ENCODE peak calls at places on chromosomes 16 and 17, in six cellular contexts. One of them, this sample, is unnamed.

GRCh38 chr17:78722101-78722761 is 59.8 kb downstream of the CYTH1 start:
- DNase-seq in C1 segment of cervical spinal cord: no peak
- DNase-seq in stimulated activated CD8-positive, alpha-beta memory T cell treated with anti-CD3 and anti-CD28 coated beads, Interleukin-15, amount 100 ng/mL, for 1 hour: no peak
- DNase-seq in A549: no peak
- DNase-seq in NCI-H1092 treated with DMSO at 0.1 percent for 48 hours: no peak
- DNase-seq in ovary: no peak
- DNase-seq in this sample: no peak

GRCh38 chr16:89118361-89119061 is 24.9 kb downstream of the ACSF3 start:
- DNase-seq in C1 segment of cervical spinal cord: no peak
- DNase-seq in stimulated activated CD8-positive, alpha-beta memory T cell treated with anti-CD3 and anti-CD28 coated beads, Interleukin-15, amount 100 ng/mL, for 1 hour: no peak
- DNase-seq in A549: no peak
- DNase-seq in NCI-H1092 treated with DMSO at 0.1 percent for 48 hours: no peak
- DNase-seq in ovary: peak; percentile 64
- DNase-seq in this sample: no peak

GRCh38 chr17:79249945-79250521 is 175.4 kb downstream of the ENGASE start:
- DNase-seq in C1 segment of cervical spinal cord: no peak
- DNase-seq in stimulated activated CD8-positive, alpha-beta memory T cell treated with anti-CD3 and anti-CD28 coated beads, Interleukin-15, amount 100 ng/mL, for 1 hour: no peak
- DNase-seq in A549: no peak
- DNase-seq in NCI-H1092 treated with DMSO at 0.1 percent for 48 hours: no peak
- DNase-seq in ovary: no peak
- DNase-seq in this sample: no peak

GRCh38 chr17:493666-494065 is 141.1 kb upstream of the RPH3AL start:
- DNase-seq in C1 segment of cervical spinal cord: no peak
- DNase-seq in stimulated activated CD8-positive, alpha-beta memory T cell treated with anti-CD3 and anti-CD28 coated beads, Interleukin-15, amount 100 ng/mL, for 1 hour: no peak
- DNase-seq in A549: no peak
- DNase-seq in NCI-H1092 treated with DMSO at 0.1 percent for 48 hours: no peak
- DNase-seq in ovary: no peak
- DNase-seq in this sample: no peak

GRCh38 chr16:30637952-30638351 is 12.8 kb upstream of the PRR14 start:
- DNase-seq in C1 segment of cervical spinal cord: no peak
- DNase-seq in stimulated activated CD8-positive, alpha-beta memory T cell treated with anti-CD3 and anti-CD28 coated beads, Interleukin-15, amount 100 ng/mL, for 1 hour: no peak
- DNase-seq in A549: peak; percentile 42
- DNase-seq in NCI-H1092 treated with DMSO at 0.1 percent for 48 hours: peak; percentile 46
- DNase-seq in ovary: no peak
- DNase-seq in this sample: peak; percentile 55

GRCh38 chr17:36823850-36824677 is 113.2 kb upstream of the LHX1 start:
- DNase-seq in C1 segment of cervical spinal cord: no peak
- DNase-seq in stimulated activated CD8-positive, alpha-beta memory T cell treated with anti-CD3 and anti-CD28 coated beads, Interleukin-15, amount 100 ng/mL, for 1 hour: no peak
- DNase-seq in A549: no peak
- DNase-seq in NCI-H1092 treated with DMSO at 0.1 percent for 48 hours: no peak
- DNase-seq in ovary: no peak
- DNase-seq in this sample: no peak

GRCh38 chr17:38605852-38606645 is at the start of gene SRCIN1:
- DNase-seq in C1 segment of cervical spinal cord: peak; percentile 63
- DNase-seq in stimulated activated CD8-positive, alpha-beta memory T cell treated with anti-CD3 and anti-CD28 coated beads, Interleukin-15, amount 100 ng/mL, for 1 hour: no peak
- DNase-seq in A549: peak; percentile 70
- DNase-seq in NCI-H1092 treated with DMSO at 0.1 percent for 48 hours: peak; percentile 71
- DNase-seq in ovary: peak; percentile 54
- DNase-seq in this sample: peak; percentile 50

GRCh38 chr17:81130385-81131288 is 34.7 kb upstream of the PVALEF start:
- DNase-seq in C1 segment of cervical spinal cord: no peak
- DNase-seq in stimulated activated CD8-positive, alpha-beta memory T cell treated with anti-CD3 and anti-CD28 coated beads, Interleukin-15, amount 100 ng/mL, for 1 hour: no peak
- DNase-seq in A549: no peak
- DNase-seq in NCI-H1092 treated with DMSO at 0.1 percent for 48 hours: no peak
- DNase-seq in ovary: no peak
- DNase-seq in this sample: no peak

GRCh38 chr16:2770057-2770780 is 6.9 kb downstream of the ELOB start:
- DNase-seq in C1 segment of cervical spinal cord: no peak
- DNase-seq in stimulated activated CD8-positive, alpha-beta memory T cell treated with anti-CD3 and anti-CD28 coated beads, Interleukin-15, amount 100 ng/mL, for 1 hour: no peak
- DNase-seq in A549: no peak
- DNase-seq in NCI-H1092 treated with DMSO at 0.1 percent for 48 hours: no peak
- DNase-seq in ovary: no peak
- DNase-seq in this sample: no peak

GRCh38 chr16:67339453-67339852 is 12.8 kb downstream of the LRRC36 start:
- DNase-seq in C1 segment of cervical spinal cord: no peak
- DNase-seq in stimulated activated CD8-positive, alpha-beta memory T cell treated with anti-CD3 and anti-CD28 coated beads, Interleukin-15, amount 100 ng/mL, for 1 hour: no peak
- DNase-seq in A549: no peak
- DNase-seq in NCI-H1092 treated with DMSO at 0.1 percent for 48 hours: peak; percentile 19
- DNase-seq in ovary: no peak
- DNase-seq in this sample: no peak

GRCh38 chr17:5249615-5250014 is 15.0 kb upstream of the SCIMP start:
- DNase-seq in C1 segment of cervical spinal cord: no peak
- DNase-seq in stimulated activated CD8-positive, alpha-beta memory T cell treated with anti-CD3 and anti-CD28 coated beads, Interleukin-15, amount 100 ng/mL, for 1 hour: peak; percentile 26
- DNase-seq in A549: peak; percentile 83
- DNase-seq in NCI-H1092 treated with DMSO at 0.1 percent for 48 hours: peak; percentile 28
- DNase-seq in ovary: peak; percentile 54
- DNase-seq in this sample: peak; percentile 82

GRCh38 chr17:19760781-19761180 is 12.7 kb upstream of the ALDH3A1 start:
- DNase-seq in C1 segment of cervical spinal cord: no peak
- DNase-seq in stimulated activated CD8-positive, alpha-beta memory T cell treated with anti-CD3 and anti-CD28 coated beads, Interleukin-15, amount 100 ng/mL, for 1 hour: no peak
- DNase-seq in A549: no peak
- DNase-seq in NCI-H1092 treated with DMSO at 0.1 percent for 48 hours: no peak
- DNase-seq in ovary: no peak
- DNase-seq in this sample: no peak

GRCh38 chr17:7261377-7262191 is 694 bp downstream of the CLDN7 start:
- DNase-seq in C1 segment of cervical spinal cord: no peak
- DNase-seq in stimulated activated CD8-positive, alpha-beta memory T cell treated with anti-CD3 and anti-CD28 coated beads, Interleukin-15, amount 100 ng/mL, for 1 hour: no peak
- DNase-seq in A549: no peak
- DNase-seq in NCI-H1092 treated with DMSO at 0.1 percent for 48 hours: no peak
- DNase-seq in ovary: no peak
- DNase-seq in this sample: peak; percentile 24

GRCh38 chr17:80106176-80106575 is 4.8 kb downstream of the GAA start:
- DNase-seq in C1 segment of cervical spinal cord: no peak
- DNase-seq in stimulated activated CD8-positive, alpha-beta memory T cell treated with anti-CD3 and anti-CD28 coated beads, Interleukin-15, amount 100 ng/mL, for 1 hour: no peak
- DNase-seq in A549: no peak
- DNase-seq in NCI-H1092 treated with DMSO at 0.1 percent for 48 hours: no peak
- DNase-seq in ovary: no peak
- DNase-seq in this sample: no peak

GRCh38 chr17:72997559-72997958 is 94.9 kb downstream of the SLC39A11 start:
- DNase-seq in C1 segment of cervical spinal cord: no peak
- DNase-seq in stimulated activated CD8-positive, alpha-beta memory T cell treated with anti-CD3 and anti-CD28 coated beads, Interleukin-15, amount 100 ng/mL, for 1 hour: no peak
- DNase-seq in A549: no peak
- DNase-seq in NCI-H1092 treated with DMSO at 0.1 percent for 48 hours: no peak
- DNase-seq in ovary: no peak
- DNase-seq in this sample: no peak

GRCh38 chr17:51166987-51167931 is 1.0 kb downstream of the NME2 start:
- DNase-seq in C1 segment of cervical spinal cord: no peak
- DNase-seq in stimulated activated CD8-positive, alpha-beta memory T cell treated with anti-CD3 and anti-CD28 coated beads, Interleukin-15, amount 100 ng/mL, for 1 hour: peak; percentile 46
- DNase-seq in A549: peak; percentile 95
- DNase-seq in NCI-H1092 treated with DMSO at 0.1 percent for 48 hours: peak; percentile 51
- DNase-seq in ovary: peak; percentile 55
- DNase-seq in this sample: peak; percentile 19

GRCh38 chr17:81256616-81257015 is 17.5 kb downstream of the NDUFAF8 start:
- DNase-seq in C1 segment of cervical spinal cord: no peak
- DNase-seq in stimulated activated CD8-positive, alpha-beta memory T cell treated with anti-CD3 and anti-CD28 coated beads, Interleukin-15, amount 100 ng/mL, for 1 hour: no peak
- DNase-seq in A549: peak; percentile 47
- DNase-seq in NCI-H1092 treated with DMSO at 0.1 percent for 48 hours: no peak
- DNase-seq in ovary: no peak
- DNase-seq in this sample: no peak

GRCh38 chr17:44830359-44831269 is 527 bp upstream of the GJC1 start:
- DNase-seq in C1 segment of cervical spinal cord: no peak
- DNase-seq in stimulated activated CD8-positive, alpha-beta memory T cell treated with anti-CD3 and anti-CD28 coated beads, Interleukin-15, amount 100 ng/mL, for 1 hour: no peak
- DNase-seq in A549: peak; percentile 47
- DNase-seq in NCI-H1092 treated with DMSO at 0.1 percent for 48 hours: no peak
- DNase-seq in ovary: no peak
- DNase-seq in this sample: peak; percentile 9

GRCh38 chr16:8644513-8645140 is 23.1 kb downstream of the METTL22 start:
- DNase-seq in C1 segment of cervical spinal cord: no peak
- DNase-seq in stimulated activated CD8-positive, alpha-beta memory T cell treated with anti-CD3 and anti-CD28 coated beads, Interleukin-15, amount 100 ng/mL, for 1 hour: no peak
- DNase-seq in A549: no peak
- DNase-seq in NCI-H1092 treated with DMSO at 0.1 percent for 48 hours: no peak
- DNase-seq in ovary: no peak
- DNase-seq in this sample: no peak

GRCh38 chr17:81487487-81488275 is 24.9 kb downstream of the ACTG1 start:
- DNase-seq in C1 segment of cervical spinal cord: peak; percentile 46
- DNase-seq in stimulated activated CD8-positive, alpha-beta memory T cell treated with anti-CD3 and anti-CD28 coated beads, Interleukin-15, amount 100 ng/mL, for 1 hour: peak; percentile 55
- DNase-seq in A549: peak; percentile 98
- DNase-seq in NCI-H1092 treated with DMSO at 0.1 percent for 48 hours: peak; percentile 72
- DNase-seq in ovary: peak; percentile 77
- DNase-seq in this sample: peak; percentile 61

GRCh38 chr17:40862985-40863733 is 3.9 kb downstream of the KRT12 start:
- DNase-seq in C1 segment of cervical spinal cord: no peak
- DNase-seq in stimulated activated CD8-positive, alpha-beta memory T cell treated with anti-CD3 and anti-CD28 coated beads, Interleukin-15, amount 100 ng/mL, for 1 hour: no peak
- DNase-seq in A549: no peak
- DNase-seq in NCI-H1092 treated with DMSO at 0.1 percent for 48 hours: no peak
- DNase-seq in ovary: no peak
- DNase-seq in this sample: no peak

GRCh38 chr17:50191070-50192045 is 10.1 kb downstream of the COL1A1 start:
- DNase-seq in C1 segment of cervical spinal cord: no peak
- DNase-seq in stimulated activated CD8-positive, alpha-beta memory T cell treated with anti-CD3 and anti-CD28 coated beads, Interleukin-15, amount 100 ng/mL, for 1 hour: no peak
- DNase-seq in A549: no peak
- DNase-seq in NCI-H1092 treated with DMSO at 0.1 percent for 48 hours: no peak
- DNase-seq in ovary: no peak
- DNase-seq in this sample: no peak

GRCh38 chr17:73654241-73654640 is 10.0 kb upstream of the SDK2 start:
- DNase-seq in C1 segment of cervical spinal cord: no peak
- DNase-seq in stimulated activated CD8-positive, alpha-beta memory T cell treated with anti-CD3 and anti-CD28 coated beads, Interleukin-15, amount 100 ng/mL, for 1 hour: no peak
- DNase-seq in A549: no peak
- DNase-seq in NCI-H1092 treated with DMSO at 0.1 percent for 48 hours: no peak
- DNase-seq in ovary: no peak
- DNase-seq in this sample: no peak

GRCh38 chr16:426115-426905 is 861 bp downstream of the RAB11FIP3 start:
- DNase-seq in C1 segment of cervical spinal cord: no peak
- DNase-seq in stimulated activated CD8-positive, alpha-beta memory T cell treated with anti-CD3 and anti-CD28 coated beads, Interleukin-15, amount 100 ng/mL, for 1 hour: no peak
- DNase-seq in A549: no peak
- DNase-seq in NCI-H1092 treated with DMSO at 0.1 percent for 48 hours: no peak
- DNase-seq in ovary: peak; percentile 36
- DNase-seq in this sample: no peak

GRCh38 chr17:49516190-49516589 is 21.1 kb downstream of the NGFR start:
- DNase-seq in C1 segment of cervical spinal cord: no peak
- DNase-seq in stimulated activated CD8-positive, alpha-beta memory T cell treated with anti-CD3 and anti-CD28 coated beads, Interleukin-15, amount 100 ng/mL, for 1 hour: no peak
- DNase-seq in A549: no peak
- DNase-seq in NCI-H1092 treated with DMSO at 0.1 percent for 48 hours: no peak
- DNase-seq in ovary: peak; percentile 50
- DNase-seq in this sample: no peak

GRCh38 chr17:9239260-9239820 is 218.0 kb downstream of the NTN1 start:
- DNase-seq in C1 segment of cervical spinal cord: no peak
- DNase-seq in stimulated activated CD8-positive, alpha-beta memory T cell treated with anti-CD3 and anti-CD28 coated beads, Interleukin-15, amount 100 ng/mL, for 1 hour: no peak
- DNase-seq in A549: no peak
- DNase-seq in NCI-H1092 treated with DMSO at 0.1 percent for 48 hours: no peak
- DNase-seq in ovary: no peak
- DNase-seq in this sample: no peak